ENCODE peak calls at places on chromosomes 2 and 18, in seven cellular contexts. One of them, this sample, is unnamed.

GRCh38 chr2:88059979-88060906 is 4.7 kb upstream of the KRCC1 start:
- DNase-seq in K562: peak
- DNase-seq in GM12878: no peak
- DNase-seq in HepG2: peak
- DNase-seq in H1: no peak
- DNase-seq in HCT116: peak
- DNase-seq in SK-N-SH: peak
- DNase-seq in this sample: peak

GRCh38 chr2:6896930-6897759 is 19.6 kb downstream of the RSAD2 start:
- DNase-seq in K562: no peak
- DNase-seq in GM12878: no peak
- DNase-seq in HepG2: peak
- DNase-seq in H1: no peak
- DNase-seq in HCT116: peak
- DNase-seq in SK-N-SH: peak
- DNase-seq in this sample: peak

GRCh38 chr2:144914113-144914512 is 394.2 kb upstream of the ZEB2 start:
- DNase-seq in K562: no peak
- DNase-seq in GM12878: no peak
- DNase-seq in HepG2: no peak
- DNase-seq in H1: no peak
- DNase-seq in HCT116: no peak
- DNase-seq in SK-N-SH: no peak
- DNase-seq in this sample: no peak

GRCh38 chr18:58552057-58552461 is 76.8 kb downstream of the ALPK2 start:
- DNase-seq in K562: no peak
- DNase-seq in GM12878: peak
- DNase-seq in HepG2: peak
- DNase-seq in H1: no peak
- DNase-seq in HCT116: no peak
- DNase-seq in SK-N-SH: no peak
- DNase-seq in this sample: no peak

GRCh38 chr2:64992218-64992617 is 3.0 kb downstream of the SLC1A4 start:
- DNase-seq in K562: no peak
- DNase-seq in GM12878: no peak
- DNase-seq in HepG2: no peak
- DNase-seq in H1: no peak
- DNase-seq in HCT116: no peak
- DNase-seq in SK-N-SH: no peak
- DNase-seq in this sample: no peak

GRCh38 chr2:175282300-175282699 is 100.8 kb upstream of the ATP5MC3 start:
- DNase-seq in K562: peak
- DNase-seq in GM12878: no peak
- DNase-seq in HepG2: peak
- DNase-seq in H1: no peak
- DNase-seq in HCT116: peak
- DNase-seq in SK-N-SH: peak
- DNase-seq in this sample: peak

GRCh38 chr18:25365242-25365641 is 13.3 kb upstream of the ZNF521 start:
- DNase-seq in K562: no peak
- DNase-seq in GM12878: no peak
- DNase-seq in HepG2: no peak
- DNase-seq in H1: no peak
- DNase-seq in HCT116: no peak
- DNase-seq in SK-N-SH: no peak
- DNase-seq in this sample: no peak

GRCh38 chr2:62396880-62397279 is 109.1 kb downstream of the TMEM17 start:
- DNase-seq in K562: no peak
- DNase-seq in GM12878: no peak
- DNase-seq in HepG2: no peak
- DNase-seq in H1: no peak
- DNase-seq in HCT116: no peak
- DNase-seq in SK-N-SH: no peak
- DNase-seq in this sample: no peak

GRCh38 chr2:159187095-159187494 is 99.4 kb downstream of the WDSUB1 start:
- DNase-seq in K562: no peak
- DNase-seq in GM12878: no peak
- DNase-seq in HepG2: no peak
- DNase-seq in H1: no peak
- DNase-seq in HCT116: no peak
- DNase-seq in SK-N-SH: peak
- DNase-seq in this sample: no peak

GRCh38 chr18:25453556-25454269 is 101.7 kb upstream of the ZNF521 start:
- DNase-seq in K562: no peak
- DNase-seq in GM12878: no peak
- DNase-seq in HepG2: no peak
- DNase-seq in H1: no peak
- DNase-seq in HCT116: no peak
- DNase-seq in SK-N-SH: no peak
- DNase-seq in this sample: no peak

GRCh38 chr2:232540441-232541041 is 1.0 kb downstream of the CHRNG start:
- DNase-seq in K562: no peak
- DNase-seq in GM12878: no peak
- DNase-seq in HepG2: no peak
- DNase-seq in H1: no peak
- DNase-seq in HCT116: no peak
- DNase-seq in SK-N-SH: no peak
- DNase-seq in this sample: no peak

GRCh38 chr2:150110548-150110947 is 376.9 kb downstream of the RND3 start:
- DNase-seq in K562: no peak
- DNase-seq in GM12878: no peak
- DNase-seq in HepG2: no peak
- DNase-seq in H1: no peak
- DNase-seq in HCT116: no peak
- DNase-seq in SK-N-SH: no peak
- DNase-seq in this sample: no peak

GRCh38 chr2:144523606-144524131 is 3.8 kb upstream of the ZEB2 start:
- DNase-seq in K562: peak
- DNase-seq in GM12878: no peak
- DNase-seq in HepG2: no peak
- DNase-seq in H1: no peak
- DNase-seq in HCT116: no peak
- DNase-seq in SK-N-SH: peak
- DNase-seq in this sample: no peak

GRCh38 chr18:64110692-64111480 is 38.0 kb downstream of the LINC00305 start:
- DNase-seq in K562: no peak
- DNase-seq in GM12878: no peak
- DNase-seq in HepG2: no peak
- DNase-seq in H1: no peak
- DNase-seq in HCT116: no peak
- DNase-seq in SK-N-SH: no peak
- DNase-seq in this sample: no peak

GRCh38 chr2:137957033-137957432 is 7.2 kb upstream of the HNMT start:
- DNase-seq in K562: no peak
- DNase-seq in GM12878: no peak
- DNase-seq in HepG2: peak
- DNase-seq in H1: no peak
- DNase-seq in HCT116: no peak
- DNase-seq in SK-N-SH: no peak
- DNase-seq in this sample: no peak

GRCh38 chr2:174009488-174010223 is 44.5 kb upstream of the SP3 start:
- DNase-seq in K562: no peak
- DNase-seq in GM12878: no peak
- DNase-seq in HepG2: no peak
- DNase-seq in H1: no peak
- DNase-seq in HCT116: no peak
- DNase-seq in SK-N-SH: no peak
- DNase-seq in this sample: no peak

GRCh38 chr2:74893332-74893731 is 59.4 kb downstream of the HK2 start:
- DNase-seq in K562: no peak
- DNase-seq in GM12878: no peak
- DNase-seq in HepG2: no peak
- DNase-seq in H1: no peak
- DNase-seq in HCT116: no peak
- DNase-seq in SK-N-SH: no peak
- DNase-seq in this sample: no peak
- TF ChIP-seq JUND in K562: no peak
- TF ChIP-seq JUND in GM12878: no peak
- TF ChIP-seq JUND in HepG2: no peak
- TF ChIP-seq JUND in H1: no peak
- TF ChIP-seq JUND in HCT116: peak
- TF ChIP-seq JUND in SK-N-SH: peak
- TF ChIP-seq JUND in this sample: no peak

GRCh38 chr2:165361511-165361910 is 108.0 kb upstream of the CSRNP3 start:
- DNase-seq in K562: no peak
- DNase-seq in GM12878: no peak
- DNase-seq in HepG2: no peak
- DNase-seq in H1: no peak
- DNase-seq in HCT116: no peak
- DNase-seq in SK-N-SH: no peak
- DNase-seq in this sample: no peak

GRCh38 chr2:165357758-165358157 is 111.7 kb upstream of the CSRNP3 start:
- DNase-seq in K562: no peak
- DNase-seq in GM12878: peak
- DNase-seq in HepG2: no peak
- DNase-seq in H1: no peak
- DNase-seq in HCT116: no peak
- DNase-seq in SK-N-SH: no peak
- DNase-seq in this sample: no peak
- TF ChIP-seq JUND in K562: no peak
- TF ChIP-seq JUND in GM12878: no peak
- TF ChIP-seq JUND in HepG2: no peak
- TF ChIP-seq JUND in H1: no peak
- TF ChIP-seq JUND in HCT116: no peak
- TF ChIP-seq JUND in SK-N-SH: peak
- TF ChIP-seq JUND in this sample: no peak

DNA sequence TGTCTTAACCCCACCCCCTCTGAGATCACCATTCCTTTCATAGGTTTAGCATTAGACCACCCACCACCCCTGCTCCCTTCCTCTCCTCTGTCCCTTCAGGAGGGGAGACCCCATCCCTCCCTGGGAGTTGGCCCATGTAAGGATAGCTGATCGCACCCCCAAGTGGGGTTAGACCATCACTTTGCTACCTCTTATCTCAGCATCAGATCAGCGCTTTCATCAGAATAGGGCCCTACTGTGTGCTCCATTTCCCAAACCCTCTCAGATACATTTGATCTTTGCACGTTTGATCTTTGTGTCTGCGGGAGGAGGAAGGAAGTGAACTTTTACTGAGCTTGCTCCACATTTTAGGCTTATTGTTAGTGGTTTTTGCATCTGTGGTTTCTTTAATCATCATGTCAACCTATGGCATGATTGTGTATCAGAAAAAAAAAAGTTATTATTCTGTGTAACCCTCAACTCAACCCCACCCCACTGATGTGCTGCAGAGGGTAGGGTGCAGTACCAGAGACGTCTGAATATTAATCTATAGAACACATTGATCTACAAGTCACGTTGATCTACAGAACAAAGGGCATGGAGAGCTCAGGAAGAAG is 81.2 kb downstream of the PDCL3 start:
- DNase-seq in K562: no peak
- DNase-seq in GM12878: no peak
- DNase-seq in HepG2: no peak
- DNase-seq in H1: no peak
- DNase-seq in HCT116: no peak
- DNase-seq in SK-N-SH: no peak
- DNase-seq in this sample: no peak
- TF ChIP-seq JUND in K562: no peak
- TF ChIP-seq JUND in GM12878: no peak
- TF ChIP-seq JUND in HepG2: no peak
- TF ChIP-seq JUND in H1: no peak
- TF ChIP-seq JUND in HCT116: no peak
- TF ChIP-seq JUND in SK-N-SH: no peak
- TF ChIP-seq JUND in this sample: no peak

GRCh38 chr18:49052891-49053644 is 102.3 kb upstream of the SMAD7 start:
- DNase-seq in K562: no peak
- DNase-seq in GM12878: no peak
- DNase-seq in HepG2: no peak
- DNase-seq in H1: no peak
- DNase-seq in HCT116: no peak
- DNase-seq in SK-N-SH: peak
- DNase-seq in this sample: no peak

GRCh38 chr18:49055196-49055595 is 104.4 kb upstream of the SMAD7 start:
- DNase-seq in K562: no peak
- DNase-seq in GM12878: no peak
- DNase-seq in HepG2: no peak
- DNase-seq in H1: no peak
- DNase-seq in HCT116: no peak
- DNase-seq in SK-N-SH: no peak
- DNase-seq in this sample: no peak

GRCh38 chr18:49059028-49059670 is 108.4 kb upstream of the SMAD7 start:
- DNase-seq in K562: no peak
- DNase-seq in GM12878: no peak
- DNase-seq in HepG2: peak
- DNase-seq in H1: no peak
- DNase-seq in HCT116: no peak
- DNase-seq in SK-N-SH: no peak
- DNase-seq in this sample: no peak

GRCh38 chr18:49051323-49051967 is 100.7 kb upstream of the SMAD7 start:
- DNase-seq in K562: no peak
- DNase-seq in GM12878: no peak
- DNase-seq in HepG2: no peak
- DNase-seq in H1: no peak
- DNase-seq in HCT116: no peak
- DNase-seq in SK-N-SH: no peak
- DNase-seq in this sample: peak

DNA sequence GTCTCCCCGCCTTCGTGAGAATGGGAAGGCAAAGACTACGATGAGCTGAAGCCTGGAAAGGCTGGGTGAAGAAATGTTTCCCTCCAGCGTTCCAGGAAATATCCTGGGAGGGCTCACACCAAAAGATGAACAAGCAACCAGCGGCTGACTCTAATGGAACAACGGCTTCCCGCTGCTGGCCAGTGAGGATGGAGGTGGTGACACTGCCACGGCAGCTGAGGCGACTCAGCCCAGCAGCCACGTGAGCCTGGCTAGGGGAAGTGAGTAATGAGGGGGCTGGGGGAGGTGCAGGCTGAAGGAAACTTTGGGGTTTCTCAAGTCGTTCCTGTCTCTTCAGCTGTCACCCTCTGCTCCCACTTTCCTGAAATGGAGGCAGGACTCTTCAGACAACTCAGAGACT is 105.0 kb upstream of the SMAD7 start:
- DNase-seq in K562: peak
- DNase-seq in GM12878: peak
- DNase-seq in HepG2: no peak
- DNase-seq in H1: no peak
- DNase-seq in HCT116: no peak
- DNase-seq in SK-N-SH: no peak
- DNase-seq in this sample: no peak
- TF ChIP-seq JUND in K562: peak
- TF ChIP-seq JUND in GM12878: no peak
- TF ChIP-seq JUND in HepG2: no peak
- TF ChIP-seq JUND in H1: no peak
- TF ChIP-seq JUND in HCT116: no peak
- TF ChIP-seq JUND in SK-N-SH: peak
- TF ChIP-seq JUND in this sample: no peak

DNA sequence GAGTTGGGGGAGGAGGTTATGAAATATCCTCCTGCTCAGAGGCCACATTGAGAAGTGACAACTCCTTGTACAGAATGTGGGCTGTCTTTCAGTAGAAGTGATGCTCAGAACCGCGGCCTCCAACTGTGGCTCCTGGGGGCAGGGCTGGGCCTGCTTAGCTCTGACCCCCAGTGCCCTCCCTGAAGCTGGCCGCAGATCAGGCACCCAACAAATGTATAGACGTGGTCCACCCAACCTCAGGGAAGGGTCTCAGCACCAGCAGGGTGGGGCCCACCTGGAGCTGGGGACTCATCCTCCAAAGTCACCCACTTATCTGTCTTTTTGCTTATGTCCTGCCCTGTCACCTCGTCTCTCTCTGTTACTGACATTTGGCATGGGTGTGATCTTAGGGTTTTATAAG is 11.1 kb upstream of the BIN1 start:
- DNase-seq in K562: no peak
- DNase-seq in GM12878: no peak
- DNase-seq in HepG2: no peak
- DNase-seq in H1: no peak
- DNase-seq in HCT116: no peak
- DNase-seq in SK-N-SH: no peak
- DNase-seq in this sample: no peak
- TF ChIP-seq JUND in K562: no peak
- TF ChIP-seq JUND in GM12878: no peak
- TF ChIP-seq JUND in HepG2: no peak
- TF ChIP-seq JUND in H1: no peak
- TF ChIP-seq JUND in HCT116: no peak
- TF ChIP-seq JUND in SK-N-SH: no peak
- TF ChIP-seq JUND in this sample: no peak